ENCODE peak calls at places on chromosomes 16 and 17, in six cellular contexts. One of them, this sample, is unnamed.

GRCh38 chr17:62791235-62792121 is 16.6 kb downstream of the MARCHF10 start:
- DNase-seq in AG04450: peak; percentile 85
- DNase-seq in HCT116: no peak
- DNase-seq in right atrium auricular region: no peak
- DNase-seq in psoas muscle: no peak
- DNase-seq in neural progenitor cell: no peak
- DNase-seq in this sample: no peak

GRCh38 chr17:45246861-45247428 is 14.9 kb downstream of the SPATA32 start:
- DNase-seq in AG04450: no peak
- DNase-seq in HCT116: no peak
- DNase-seq in right atrium auricular region: no peak
- DNase-seq in psoas muscle: no peak
- DNase-seq in neural progenitor cell: peak; percentile 89
- DNase-seq in this sample: no peak

GRCh38 chr16:17440131-17440530 is 30.6 kb downstream of the XYLT1 start:
- DNase-seq in AG04450: no peak
- DNase-seq in HCT116: no peak
- DNase-seq in right atrium auricular region: no peak
- DNase-seq in psoas muscle: no peak
- DNase-seq in neural progenitor cell: no peak
- DNase-seq in this sample: no peak

GRCh38 chr17:81907219-81908145 is 3.7 kb downstream of the PCYT2 start:
- DNase-seq in AG04450: no peak
- DNase-seq in HCT116: no peak
- DNase-seq in right atrium auricular region: no peak
- DNase-seq in psoas muscle: peak; percentile 39
- DNase-seq in neural progenitor cell: no peak
- DNase-seq in this sample: no peak

GRCh38 chr17:4719684-4720221 is 9.3 kb downstream of the ARRB2 start:
- DNase-seq in AG04450: no peak
- DNase-seq in HCT116: no peak
- DNase-seq in right atrium auricular region: no peak
- DNase-seq in psoas muscle: no peak
- DNase-seq in neural progenitor cell: no peak
- DNase-seq in this sample: no peak

GRCh38 chr17:72430611-72431432 is 310.0 kb downstream of the SOX9 start:
- DNase-seq in AG04450: no peak
- DNase-seq in HCT116: peak; percentile 56
- DNase-seq in right atrium auricular region: no peak
- DNase-seq in psoas muscle: no peak
- DNase-seq in neural progenitor cell: peak; percentile 12
- DNase-seq in this sample: no peak

GRCh38 chr16:80986557-80986956 is 20.1 kb downstream of the CMC2 start:
- DNase-seq in AG04450: no peak
- DNase-seq in HCT116: no peak
- DNase-seq in right atrium auricular region: no peak
- DNase-seq in psoas muscle: no peak
- DNase-seq in neural progenitor cell: no peak
- DNase-seq in this sample: no peak

GRCh38 chr17:48236681-48237134 is 129.1 kb downstream of the SNX11 start:
- DNase-seq in AG04450: no peak
- DNase-seq in HCT116: peak; percentile 91
- DNase-seq in right atrium auricular region: no peak
- DNase-seq in psoas muscle: no peak
- DNase-seq in neural progenitor cell: no peak
- DNase-seq in this sample: no peak

GRCh38 chr17:48246623-48247022 is 139.1 kb downstream of the SNX11 start:
- DNase-seq in AG04450: no peak
- DNase-seq in HCT116: no peak
- DNase-seq in right atrium auricular region: no peak
- DNase-seq in psoas muscle: no peak
- DNase-seq in neural progenitor cell: no peak
- DNase-seq in this sample: no peak

GRCh38 chr16:8937803-8938202 is 25.9 kb downstream of the USP7 start:
- DNase-seq in AG04450: no peak
- DNase-seq in HCT116: no peak
- DNase-seq in right atrium auricular region: no peak
- DNase-seq in psoas muscle: no peak
- DNase-seq in neural progenitor cell: no peak
- DNase-seq in this sample: no peak

GRCh38 chr17:67276075-67276474 is 31.1 kb upstream of the HELZ start:
- DNase-seq in AG04450: no peak
- DNase-seq in HCT116: peak; percentile 40
- DNase-seq in right atrium auricular region: no peak
- DNase-seq in psoas muscle: no peak
- DNase-seq in neural progenitor cell: peak; percentile 11
- DNase-seq in this sample: no peak

GRCh38 chr17:39196820-39197331 is 593 bp downstream of the CACNB1 start:
- DNase-seq in AG04450: no peak
- DNase-seq in HCT116: no peak
- DNase-seq in right atrium auricular region: no peak
- DNase-seq in psoas muscle: peak; percentile 76
- DNase-seq in neural progenitor cell: peak; percentile 34
- DNase-seq in this sample: no peak

GRCh38 chr16:46859719-46860152 is 24.4 kb upstream of the GPT2 start:
- DNase-seq in AG04450: peak; percentile 52
- DNase-seq in HCT116: peak; percentile 83
- DNase-seq in right atrium auricular region: no peak
- DNase-seq in psoas muscle: peak; percentile 44
- DNase-seq in neural progenitor cell: no peak
- DNase-seq in this sample: no peak

GRCh38 chr17:16939271-16939576 is 32.7 kb downstream of the TNFRSF13B start:
- DNase-seq in AG04450: no peak
- DNase-seq in HCT116: no peak
- DNase-seq in right atrium auricular region: no peak
- DNase-seq in psoas muscle: no peak
- DNase-seq in neural progenitor cell: no peak
- DNase-seq in this sample: no peak

GRCh38 chr17:21218101-21218500 is 4.1 kb upstream of the TMEM11 start:
- DNase-seq in AG04450: no peak
- DNase-seq in HCT116: no peak
- DNase-seq in right atrium auricular region: no peak
- DNase-seq in psoas muscle: no peak
- DNase-seq in neural progenitor cell: peak; percentile 24
- DNase-seq in this sample: no peak

GRCh38 chr17:5587431-5588032 is 3.2 kb upstream of the NLRP1 start:
- DNase-seq in AG04450: peak; percentile 61
- DNase-seq in HCT116: peak; percentile 68
- DNase-seq in right atrium auricular region: no peak
- DNase-seq in psoas muscle: no peak
- DNase-seq in neural progenitor cell: peak; percentile 85
- DNase-seq in this sample: peak; percentile 64

GRCh38 chr16:24700549-24701392 is 28.7 kb upstream of the TNRC6A start:
- DNase-seq in AG04450: peak; percentile 94
- DNase-seq in HCT116: peak; percentile 89
- DNase-seq in right atrium auricular region: peak; percentile 90
- DNase-seq in psoas muscle: peak; percentile 70
- DNase-seq in neural progenitor cell: no peak
- DNase-seq in this sample: no peak

GRCh38 chr17:37770631-37771518 is 26.0 kb upstream of the HNF1B start:
- DNase-seq in AG04450: no peak
- DNase-seq in HCT116: peak; percentile 44
- DNase-seq in right atrium auricular region: no peak
- DNase-seq in psoas muscle: no peak
- DNase-seq in neural progenitor cell: peak; percentile 73
- DNase-seq in this sample: peak; percentile 5

GRCh38 chr16:52470601-52471000 is 76.3 kb downstream of the TOX3 start:
- DNase-seq in AG04450: no peak
- DNase-seq in HCT116: no peak
- DNase-seq in right atrium auricular region: no peak
- DNase-seq in psoas muscle: no peak
- DNase-seq in neural progenitor cell: no peak
- DNase-seq in this sample: no peak

GRCh38 chr16:12207939-12208338 is 231.4 kb downstream of the SNX29 start:
- DNase-seq in AG04450: no peak
- DNase-seq in HCT116: no peak
- DNase-seq in right atrium auricular region: no peak
- DNase-seq in psoas muscle: no peak
- DNase-seq in neural progenitor cell: no peak
- DNase-seq in this sample: no peak

GRCh38 chr17:81404557-81405165 is 9.4 kb downstream of the BAHCC1 start:
- DNase-seq in AG04450: no peak
- DNase-seq in HCT116: no peak
- DNase-seq in right atrium auricular region: no peak
- DNase-seq in psoas muscle: no peak
- DNase-seq in neural progenitor cell: no peak
- DNase-seq in this sample: no peak

GRCh38 chr17:9228408-9229159 is 207.3 kb downstream of the NTN1 start:
- DNase-seq in AG04450: peak; percentile 26
- DNase-seq in HCT116: no peak
- DNase-seq in right atrium auricular region: no peak
- DNase-seq in psoas muscle: no peak
- DNase-seq in neural progenitor cell: no peak
- DNase-seq in this sample: no peak
- H3K27ac ChIP-seq in AG04450: no peak overlapping the region
- H3K27ac ChIP-seq in HCT116: no peak overlapping the region
- H3K27ac ChIP-seq in right atrium auricular region: peak overlapping the region; percentile 18
- H3K27ac ChIP-seq in psoas muscle: no peak overlapping the region
- H3K27ac ChIP-seq in neural progenitor cell: no peak overlapping the region
- H3K27ac ChIP-seq in this sample: no peak overlapping the region

GRCh38 chr16:57300387-57301125 is 16.1 kb upstream of the PLLP start:
- DNase-seq in AG04450: peak; percentile 99
- DNase-seq in HCT116: peak; percentile 97
- DNase-seq in right atrium auricular region: peak; percentile 100
- DNase-seq in psoas muscle: peak; percentile 98
- DNase-seq in neural progenitor cell: peak; percentile 100
- DNase-seq in this sample: peak; percentile 96

GRCh38 chr16:57299719-57300386 is 15.4 kb upstream of the PLLP start:
- DNase-seq in AG04450: peak; percentile 93
- DNase-seq in HCT116: peak; percentile 90
- DNase-seq in right atrium auricular region: peak; percentile 96
- DNase-seq in psoas muscle: peak; percentile 85
- DNase-seq in neural progenitor cell: peak; percentile 94
- DNase-seq in this sample: peak; percentile 82

GRCh38 chr16:57303021-57303909 is 18.8 kb upstream of the PLLP start:
- DNase-seq in AG04450: no peak
- DNase-seq in HCT116: no peak
- DNase-seq in right atrium auricular region: no peak
- DNase-seq in psoas muscle: no peak
- DNase-seq in neural progenitor cell: no peak
- DNase-seq in this sample: no peak

GRCh38 chr16:57299009-57299718 is 14.7 kb upstream of the PLLP start:
- DNase-seq in AG04450: peak; percentile 20
- DNase-seq in HCT116: no peak
- DNase-seq in right atrium auricular region: no peak
- DNase-seq in psoas muscle: peak; percentile 64
- DNase-seq in neural progenitor cell: no peak
- DNase-seq in this sample: no peak

GRCh38 chr16:57301126-57301817 is 16.8 kb upstream of the PLLP start:
- DNase-seq in AG04450: no peak
- DNase-seq in HCT116: no peak
- DNase-seq in right atrium auricular region: no peak
- DNase-seq in psoas muscle: no peak
- DNase-seq in neural progenitor cell: no peak
- DNase-seq in this sample: no peak
- H3K4me3 ChIP-seq in AG04450: no peak overlapping the region
- H3K4me3 ChIP-seq in HCT116: no peak overlapping the region
- H3K4me3 ChIP-seq in right atrium auricular region: no peak overlapping the region
- H3K4me3 ChIP-seq in psoas muscle: peak overlapping the region; percentile 62
- H3K4me3 ChIP-seq in neural progenitor cell: peak overlapping the region; percentile 56
- H3K4me3 ChIP-seq in this sample: peak overlapping the region; percentile 79

DNA sequence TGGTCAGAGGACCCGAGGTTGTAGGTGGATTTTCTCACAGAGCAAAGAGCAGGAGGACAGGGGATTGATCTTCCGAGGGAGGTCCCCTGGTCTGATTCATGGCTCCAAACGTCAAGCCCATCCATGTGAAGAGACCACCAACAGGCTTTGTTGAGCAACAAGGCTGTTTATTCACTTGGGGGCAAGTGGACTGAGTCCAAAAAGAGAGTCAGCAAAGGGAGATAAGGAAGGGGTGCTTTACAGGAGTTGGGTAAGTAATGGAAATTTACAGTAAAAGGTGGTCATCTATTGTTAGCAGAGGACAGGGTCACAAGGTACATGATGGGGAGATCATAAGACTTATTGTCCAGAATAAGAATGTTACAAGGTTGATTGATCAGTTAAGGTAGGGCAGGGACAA is 2285.8 kb downstream of the TP53TG3F start:
- DNase-seq in AG04450: no peak
- DNase-seq in HCT116: no peak
- DNase-seq in right atrium auricular region: no peak
- DNase-seq in psoas muscle: no peak
- DNase-seq in neural progenitor cell: no peak
- DNase-seq in this sample: no peak
- H3K9me3 ChIP-seq in AG04450: peaks cover 54% of the 10 kb centered on the region
- H3K9me3 ChIP-seq in HCT116: no peaks in the 10 kb centered on the region
- H3K9me3 ChIP-seq in right atrium auricular region: no peaks in the 10 kb centered on the region
- H3K9me3 ChIP-seq in psoas muscle: no peaks in the 10 kb centered on the region
- H3K9me3 ChIP-seq in neural progenitor cell: peaks cover 3% of the 10 kb centered on the region
- H3K9me3 ChIP-seq in this sample: peaks cover 16% of the 10 kb centered on the region

GRCh38 chr17:40542562-40543411 is 22.5 kb downstream of the CCR7 start:
- DNase-seq in AG04450: peak; percentile 92
- DNase-seq in HCT116: no peak
- DNase-seq in right atrium auricular region: peak; percentile 97
- DNase-seq in psoas muscle: peak; percentile 88
- DNase-seq in neural progenitor cell: no peak
- DNase-seq in this sample: no peak
- H3K27ac ChIP-seq in AG04450: peak overlapping the region; percentile 99
- H3K27ac ChIP-seq in HCT116: no peak overlapping the region
- H3K27ac ChIP-seq in right atrium auricular region: peak overlapping the region; percentile 89
- H3K27ac ChIP-seq in psoas muscle: peak overlapping the region; percentile 78
- H3K27ac ChIP-seq in neural progenitor cell: no peak overlapping the region
- H3K27ac ChIP-seq in this sample: no peak overlapping the region

GRCh38 chr16:78812582-78812981 is 713.1 kb downstream of the WWOX start:
- DNase-seq in AG04450: no peak
- DNase-seq in HCT116: no peak
- DNase-seq in right atrium auricular region: no peak
- DNase-seq in psoas muscle: no peak
- DNase-seq in neural progenitor cell: no peak
- DNase-seq in this sample: no peak

GRCh38 chr16:78816499-78817441 is 717.3 kb downstream of the WWOX start:
- DNase-seq in AG04450: no peak
- DNase-seq in HCT116: no peak
- DNase-seq in right atrium auricular region: no peak
- DNase-seq in psoas muscle: peak; percentile 40
- DNase-seq in neural progenitor cell: no peak
- DNase-seq in this sample: no peak

GRCh38 chr16:78811247-78811646 is 711.8 kb downstream of the WWOX start:
- DNase-seq in AG04450: no peak
- DNase-seq in HCT116: no peak
- DNase-seq in right atrium auricular region: no peak
- DNase-seq in psoas muscle: no peak
- DNase-seq in neural progenitor cell: no peak
- DNase-seq in this sample: no peak

GRCh38 chr16:78815713-78816112 is 716.3 kb downstream of the WWOX start:
- DNase-seq in AG04450: no peak
- DNase-seq in HCT116: no peak
- DNase-seq in right atrium auricular region: no peak
- DNase-seq in psoas muscle: no peak
- DNase-seq in neural progenitor cell: no peak
- DNase-seq in this sample: no peak

DNA sequence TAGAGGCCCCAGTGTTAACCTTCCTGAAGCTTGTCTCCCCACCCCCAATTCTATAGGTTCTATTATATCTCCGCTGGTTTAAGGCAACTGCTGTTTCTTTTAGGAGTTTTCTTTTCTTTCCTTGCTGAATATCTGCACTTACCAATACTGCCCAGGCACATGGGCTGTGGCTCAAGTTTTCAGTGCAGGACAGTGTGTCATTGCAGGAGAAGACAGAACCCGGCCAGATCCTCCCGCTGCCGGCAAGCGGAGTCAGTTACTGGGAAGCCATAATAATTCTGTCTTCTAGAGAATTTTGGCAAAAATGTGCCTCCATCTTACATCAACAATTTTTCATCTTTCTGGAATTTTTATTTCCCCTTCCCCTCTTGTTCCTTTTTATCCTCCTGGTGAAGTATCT is 714.5 kb downstream of the WWOX start:
- DNase-seq in AG04450: no peak
- DNase-seq in HCT116: no peak
- DNase-seq in right atrium auricular region: no peak
- DNase-seq in psoas muscle: no peak
- DNase-seq in neural progenitor cell: no peak
- DNase-seq in this sample: no peak
- H3K4me3 ChIP-seq in AG04450: no peak overlapping the region
- H3K4me3 ChIP-seq in HCT116: no peak overlapping the region
- H3K4me3 ChIP-seq in right atrium auricular region: no peak overlapping the region
- H3K4me3 ChIP-seq in psoas muscle: no peak overlapping the region
- H3K4me3 ChIP-seq in neural progenitor cell: no peak overlapping the region
- H3K4me3 ChIP-seq in this sample: no peak overlapping the region